ENCODE peak calls at places on chromosomes 7 and 10, in six cellular contexts. One of them, this sample, is unnamed.

GRCh38 chr10:12262278-12262981 is 66.4 kb downstream of the CDC123 start:
- DNase-seq in suprapubic skin: peak
- DNase-seq in lower lobe of right lung: no peak
- DNase-seq in CD8-positive, alpha-beta memory T cell: no peak
- DNase-seq in nephron progenitor cell: no peak
- DNase-seq in retina: no peak
- DNase-seq in this sample: no peak

GRCh38 chr7:48274662-48275061 is 103.4 kb downstream of the ABCA13 start:
- DNase-seq in suprapubic skin: no peak
- DNase-seq in lower lobe of right lung: no peak
- DNase-seq in CD8-positive, alpha-beta memory T cell: no peak
- DNase-seq in nephron progenitor cell: no peak
- DNase-seq in retina: no peak
- DNase-seq in this sample: no peak

GRCh38 chr7:2830609-2831376 is 13.3 kb downstream of the GNA12 start:
- DNase-seq in suprapubic skin: no peak
- DNase-seq in lower lobe of right lung: no peak
- DNase-seq in CD8-positive, alpha-beta memory T cell: no peak
- DNase-seq in nephron progenitor cell: no peak
- DNase-seq in retina: no peak
- DNase-seq in this sample: no peak

GRCh38 chr7:119879837-119880236 is 393.1 kb upstream of the KCND2 start:
- DNase-seq in suprapubic skin: no peak
- DNase-seq in lower lobe of right lung: no peak
- DNase-seq in CD8-positive, alpha-beta memory T cell: no peak
- DNase-seq in nephron progenitor cell: no peak
- DNase-seq in retina: peak
- DNase-seq in this sample: no peak

GRCh38 chr7:4882169-4882741 is 1.3 kb downstream of the RADIL start:
- DNase-seq in suprapubic skin: peak
- DNase-seq in lower lobe of right lung: peak
- DNase-seq in CD8-positive, alpha-beta memory T cell: no peak
- DNase-seq in nephron progenitor cell: peak
- DNase-seq in retina: peak
- DNase-seq in this sample: no peak

GRCh38 chr7:37449621-37450020 is 957 bp upstream of the ELMO1 start:
- DNase-seq in suprapubic skin: no peak
- DNase-seq in lower lobe of right lung: no peak
- DNase-seq in CD8-positive, alpha-beta memory T cell: no peak
- DNase-seq in nephron progenitor cell: no peak
- DNase-seq in retina: no peak
- DNase-seq in this sample: no peak

GRCh38 chr10:2005546-2005945 is 268.2 kb upstream of the ADARB2 start:
- DNase-seq in suprapubic skin: no peak
- DNase-seq in lower lobe of right lung: no peak
- DNase-seq in CD8-positive, alpha-beta memory T cell: no peak
- DNase-seq in nephron progenitor cell: no peak
- DNase-seq in retina: no peak
- DNase-seq in this sample: no peak

GRCh38 chr7:26332698-26333097 is 41.0 kb downstream of the SNX10 start:
- DNase-seq in suprapubic skin: no peak
- DNase-seq in lower lobe of right lung: no peak
- DNase-seq in CD8-positive, alpha-beta memory T cell: no peak
- DNase-seq in nephron progenitor cell: no peak
- DNase-seq in retina: no peak
- DNase-seq in this sample: no peak

GRCh38 chr7:23930312-23930711 is 220.3 kb downstream of the STK31 start:
- DNase-seq in suprapubic skin: no peak
- DNase-seq in lower lobe of right lung: no peak
- DNase-seq in CD8-positive, alpha-beta memory T cell: no peak
- DNase-seq in nephron progenitor cell: no peak
- DNase-seq in retina: no peak
- DNase-seq in this sample: no peak

GRCh38 chr10:77297370-77297692 is 340.3 kb downstream of the KCNMA1 start:
- DNase-seq in suprapubic skin: no peak
- DNase-seq in lower lobe of right lung: no peak
- DNase-seq in CD8-positive, alpha-beta memory T cell: no peak
- DNase-seq in nephron progenitor cell: no peak
- DNase-seq in retina: no peak
- DNase-seq in this sample: no peak

GRCh38 chr10:92478536-92478935 is 95.4 kb downstream of the IDE start:
- DNase-seq in suprapubic skin: no peak
- DNase-seq in lower lobe of right lung: no peak
- DNase-seq in CD8-positive, alpha-beta memory T cell: no peak
- DNase-seq in nephron progenitor cell: no peak
- DNase-seq in retina: no peak
- DNase-seq in this sample: no peak

GRCh38 chr10:29735628-29736324 is 101.0 kb upstream of the SVIL start:
- DNase-seq in suprapubic skin: peak
- DNase-seq in lower lobe of right lung: peak
- DNase-seq in CD8-positive, alpha-beta memory T cell: peak
- DNase-seq in nephron progenitor cell: peak
- DNase-seq in retina: peak
- DNase-seq in this sample: peak

GRCh38 chr10:78579995-78580394 is 488.8 kb upstream of the ZMIZ1 start:
- DNase-seq in suprapubic skin: no peak
- DNase-seq in lower lobe of right lung: no peak
- DNase-seq in CD8-positive, alpha-beta memory T cell: no peak
- DNase-seq in nephron progenitor cell: no peak
- DNase-seq in retina: peak
- DNase-seq in this sample: no peak

GRCh38 chr10:16965740-16966447 is 148.7 kb upstream of the RSU1 start:
- DNase-seq in suprapubic skin: no peak
- DNase-seq in lower lobe of right lung: no peak
- DNase-seq in CD8-positive, alpha-beta memory T cell: no peak
- DNase-seq in nephron progenitor cell: no peak
- DNase-seq in retina: peak
- DNase-seq in this sample: no peak

GRCh38 chr7:143380646-143381426 is at the start of gene ZYX:
- DNase-seq in suprapubic skin: peak
- DNase-seq in lower lobe of right lung: peak
- DNase-seq in CD8-positive, alpha-beta memory T cell: peak
- DNase-seq in nephron progenitor cell: peak
- DNase-seq in retina: no peak
- DNase-seq in this sample: peak

GRCh38 chr7:97145068-97145467 is 27.6 kb downstream of the SDHAF3 start:
- DNase-seq in suprapubic skin: no peak
- DNase-seq in lower lobe of right lung: no peak
- DNase-seq in CD8-positive, alpha-beta memory T cell: no peak
- DNase-seq in nephron progenitor cell: no peak
- DNase-seq in retina: no peak
- DNase-seq in this sample: no peak

GRCh38 chr7:43244232-43244631 is 131.8 kb downstream of the HECW1 start:
- DNase-seq in suprapubic skin: no peak
- DNase-seq in lower lobe of right lung: no peak
- DNase-seq in CD8-positive, alpha-beta memory T cell: no peak
- DNase-seq in nephron progenitor cell: no peak
- DNase-seq in retina: no peak
- DNase-seq in this sample: no peak

GRCh38 chr10:89663144-89663543 is 18.1 kb upstream of the PANK1 start:
- DNase-seq in suprapubic skin: no peak
- DNase-seq in lower lobe of right lung: no peak
- DNase-seq in CD8-positive, alpha-beta memory T cell: no peak
- DNase-seq in nephron progenitor cell: no peak
- DNase-seq in retina: no peak
- DNase-seq in this sample: no peak

GRCh38 chr7:117827861-117828260 is 45.4 kb downstream of the CTTNBP2 start:
- DNase-seq in suprapubic skin: no peak
- DNase-seq in lower lobe of right lung: no peak
- DNase-seq in CD8-positive, alpha-beta memory T cell: no peak
- DNase-seq in nephron progenitor cell: no peak
- DNase-seq in retina: no peak
- DNase-seq in this sample: no peak

GRCh38 chr10:132306951-132307751 is 599 bp downstream of the STK32C start:
- DNase-seq in suprapubic skin: peak
- DNase-seq in lower lobe of right lung: peak
- DNase-seq in CD8-positive, alpha-beta memory T cell: peak
- DNase-seq in nephron progenitor cell: peak
- DNase-seq in retina: peak
- DNase-seq in this sample: peak

GRCh38 chr10:116210588-116211346 is 62.2 kb downstream of the GFRA1 start:
- DNase-seq in suprapubic skin: no peak
- DNase-seq in lower lobe of right lung: no peak
- DNase-seq in CD8-positive, alpha-beta memory T cell: no peak
- DNase-seq in nephron progenitor cell: no peak
- DNase-seq in retina: peak
- DNase-seq in this sample: no peak

GRCh38 chr7:105309235-105310156 is 79.2 kb downstream of the SRPK2 start:
- DNase-seq in suprapubic skin: no peak
- DNase-seq in lower lobe of right lung: no peak
- DNase-seq in CD8-positive, alpha-beta memory T cell: no peak
- DNase-seq in nephron progenitor cell: no peak
- DNase-seq in retina: peak
- DNase-seq in this sample: no peak

GRCh38 chr7:150415161-150416160 is 35.0 kb upstream of the GIMAP8 start:
- DNase-seq in suprapubic skin: no peak
- DNase-seq in lower lobe of right lung: no peak
- DNase-seq in CD8-positive, alpha-beta memory T cell: no peak
- DNase-seq in nephron progenitor cell: no peak
- DNase-seq in retina: peak
- DNase-seq in this sample: no peak

GRCh38 chr7:90469554-90469953 is at the start of gene PTTG1IP2:
- DNase-seq in suprapubic skin: no peak
- DNase-seq in lower lobe of right lung: no peak
- DNase-seq in CD8-positive, alpha-beta memory T cell: no peak
- DNase-seq in nephron progenitor cell: no peak
- DNase-seq in retina: no peak
- DNase-seq in this sample: no peak

GRCh38 chr10:11612004-11613001 is 853 bp upstream of the USP6NL start:
- DNase-seq in suprapubic skin: no peak
- DNase-seq in lower lobe of right lung: no peak
- DNase-seq in CD8-positive, alpha-beta memory T cell: no peak
- DNase-seq in nephron progenitor cell: no peak
- DNase-seq in retina: peak
- DNase-seq in this sample: peak

GRCh38 chr10:119997429-119997828 is 104.9 kb downstream of the SEC23IP start:
- DNase-seq in suprapubic skin: no peak
- DNase-seq in lower lobe of right lung: no peak
- DNase-seq in CD8-positive, alpha-beta memory T cell: no peak
- DNase-seq in nephron progenitor cell: no peak
- DNase-seq in retina: no peak
- DNase-seq in this sample: no peak

GRCh38 chr10:83991986-83992753 is 147.1 kb upstream of the GHITM start:
- DNase-seq in suprapubic skin: no peak
- DNase-seq in lower lobe of right lung: no peak
- DNase-seq in CD8-positive, alpha-beta memory T cell: no peak
- DNase-seq in nephron progenitor cell: peak
- DNase-seq in retina: peak
- DNase-seq in this sample: no peak

GRCh38 chr10:29730461-29730860 is 95.7 kb upstream of the SVIL start:
- DNase-seq in suprapubic skin: no peak
- DNase-seq in lower lobe of right lung: no peak
- DNase-seq in CD8-positive, alpha-beta memory T cell: no peak
- DNase-seq in nephron progenitor cell: no peak
- DNase-seq in retina: no peak
- DNase-seq in this sample: no peak

GRCh38 chr7:24341677-24342076 is 57.7 kb downstream of the NPY start:
- DNase-seq in suprapubic skin: no peak
- DNase-seq in lower lobe of right lung: no peak
- DNase-seq in CD8-positive, alpha-beta memory T cell: no peak
- DNase-seq in nephron progenitor cell: no peak
- DNase-seq in retina: no peak
- DNase-seq in this sample: no peak